ENCODE peak calls at places on chromosomes 6 and 20, in five cellular contexts. T is H9, M is IMR-90, S is neuronal stem cell, J is H1. E is an unnamed sample.

GRCh38 chr20:57708694-57709673 is 831 bp downstream of the PMEPA1 start:
- DNase-seq in J (no peak), T (no peak), M (peak), S (no peak), E (peak)

GRCh38 chr6:19845271-19846046 is 8.3 kb downstream of the ID4 start:
- DNase-seq in M (peak), S (no peak), J (no peak), T (no peak), E (no peak)

GRCh38 chr20:61990484-61990883 is 75.2 kb downstream of the TAF4 start:
- DNase-seq in T (no peak), J (no peak), M (no peak), S (no peak), E (no peak)

GRCh38 chr6:156544046-156544445 is 233.1 kb upstream of the ARID1B start:
- DNase-seq in J (no peak), S (no peak), M (no peak), T (no peak), E (no peak)

GRCh38 chr6:498795-499231 is 107.3 kb downstream of the IRF4 start:
- DNase-seq in S (no peak), T (no peak), M (peak), J (no peak), E (peak)

GRCh38 chr6:108363756-108364356 is 69.0 kb downstream of the AFG1L start:
- DNase-seq in T (no peak), S (no peak), J (no peak), M (no peak), E (no peak)

GRCh38 chr20:3218307-3218988 is 9.2 kb downstream of the ITPA start:
- DNase-seq in T (peak), M (no peak), J (no peak), S (peak), E (peak)

GRCh38 chr20:40688129-40689099 is 622 bp downstream of the MAFB start:
- DNase-seq in T (peak), S (no peak), J (no peak), M (peak), E (peak)

GRCh38 chr6:16751251-16751946 is 9.9 kb downstream of the ATXN1 start:
- DNase-seq in J (no peak), M (peak), S (no peak), T (no peak), E (peak)

GRCh38 chr20:32053648-32054047 is 1.6 kb downstream of the HCK start:
- DNase-seq in S (no peak), J (no peak), T (no peak), M (no peak), E (no peak)

GRCh38 chr6:29976588-29977424 is 34.5 kb downstream of the HLA-A start:
- DNase-seq in J (no peak), M (peak), T (peak), S (peak), E (peak)

GRCh38 chr20:41145821-41146620 is 8.7 kb downstream of the PLCG1 start:
- DNase-seq in J (no peak), T (no peak), S (no peak), M (no peak), E (no peak)

GRCh38 chr6:12548526-12548925 is 168.0 kb upstream of the PHACTR1 start:
- DNase-seq in M (peak), S (no peak), J (no peak), T (no peak), E (peak)

DNA sequence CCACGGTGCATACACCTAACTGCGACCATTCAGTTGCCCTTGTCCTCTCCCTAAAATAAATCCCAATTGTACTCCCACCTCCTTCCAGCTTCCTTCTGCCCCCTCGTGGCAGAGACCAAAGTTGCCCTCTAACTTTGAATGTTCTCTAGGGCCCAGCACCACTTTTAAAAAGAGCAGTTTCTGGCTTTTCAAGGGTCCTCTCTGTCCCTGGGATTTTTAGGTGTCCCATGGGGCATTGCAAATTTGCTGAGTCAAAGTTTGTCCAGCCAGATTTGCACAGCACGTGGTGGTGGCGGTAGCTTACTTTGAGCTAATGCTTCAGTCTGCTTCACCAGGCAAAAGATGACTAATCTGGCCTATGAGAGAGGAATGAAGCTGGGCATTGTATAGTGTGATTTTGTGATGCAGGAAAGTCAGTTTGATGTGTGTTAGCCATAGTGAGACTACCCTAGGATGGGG is 100.2 kb downstream of the PERP start:
- DNase-seq in M (peak), T (peak), S (peak), J (peak), E (peak)
- H2BK15ac ChIP-seq in M (no peak), T (no peak), S (no peak), J (peak), E (no peak)

GRCh38 chr6:47307362-47308222 is 2.1 kb downstream of the TNFRSF21 start:
- DNase-seq in M (no peak), J (no peak), T (no peak), S (no peak), E (no peak)

GRCh38 chr6:47310131-47310480 is 401 bp upstream of the TNFRSF21 start:
- DNase-seq in M (no peak), T (no peak), J (no peak), S (no peak), E (no peak)

GRCh38 chr6:47308223-47308567 is 1.5 kb downstream of the TNFRSF21 start:
- DNase-seq in S (no peak), M (no peak), T (no peak), J (no peak), E (no peak)

GRCh38 chr6:47309326-47310130 is at the start of gene TNFRSF21:
- DNase-seq in T (peak), J (peak), S (peak), M (peak), E (peak)

DNA sequence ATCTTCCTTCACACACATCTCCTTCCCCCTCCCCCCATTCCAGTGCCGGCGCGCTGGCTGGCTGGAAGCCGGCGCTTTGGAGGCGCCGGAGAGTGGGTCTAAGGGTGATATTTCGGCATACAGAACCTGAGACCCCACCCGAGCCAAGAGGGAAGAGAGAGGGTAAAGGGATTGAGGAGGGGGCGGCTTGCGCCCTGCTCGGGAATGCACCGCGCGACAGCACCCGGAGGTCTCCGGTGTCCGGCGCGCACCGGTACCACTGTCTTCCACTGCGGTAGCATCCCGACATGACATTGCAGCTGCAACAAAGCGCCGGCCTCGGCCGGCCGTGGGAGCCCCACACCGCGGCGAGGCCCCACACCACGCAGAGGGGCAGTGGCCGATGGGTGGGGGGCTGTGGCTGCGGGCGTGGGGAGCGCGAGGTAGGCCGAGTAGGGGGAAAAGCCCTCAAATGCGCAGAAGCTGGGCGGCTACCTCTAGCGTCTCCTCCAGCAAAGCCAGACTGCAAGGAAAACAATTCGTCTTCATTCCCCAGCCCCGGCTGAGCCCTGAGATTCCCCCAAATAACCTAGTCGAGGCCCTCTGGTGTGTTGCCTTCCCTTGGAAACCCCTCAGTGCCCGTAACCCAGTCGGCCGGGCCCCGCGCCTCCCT is 905 bp downstream of the TNFRSF21 start:
- DNase-seq in M (peak), T (peak), J (no peak), S (peak), E (peak)
- H3K4ac ChIP-seq in M (peak), T (peak), J (no peak), S (no peak), E (peak)

DNA sequence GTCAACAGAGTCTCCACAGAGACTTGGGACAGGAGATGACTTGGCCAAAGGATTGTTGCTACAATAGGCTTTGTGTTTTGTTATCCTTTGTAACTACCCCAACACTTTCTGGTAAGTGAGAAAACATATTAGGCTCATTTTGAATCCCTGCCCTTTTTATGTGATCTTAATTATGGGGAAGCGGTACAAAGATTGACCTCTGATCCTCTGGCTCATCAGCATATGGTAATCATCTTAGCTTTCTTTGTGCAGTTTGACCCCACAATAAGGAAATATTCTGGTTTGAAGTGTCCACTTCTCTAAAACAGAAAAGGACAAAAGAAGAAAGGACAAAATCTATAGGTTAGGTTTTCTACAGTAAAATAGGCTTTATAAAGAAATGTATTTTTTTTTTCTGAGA is 24.0 kb upstream of the GTF3C6 start:
- DNase-seq in S (no peak), J (no peak), T (no peak), M (no peak), E (no peak)
- H2AFZ ChIP-seq in S (no peak), J (no peak), T (no peak), M (no peak), E (no peak)

DNA sequence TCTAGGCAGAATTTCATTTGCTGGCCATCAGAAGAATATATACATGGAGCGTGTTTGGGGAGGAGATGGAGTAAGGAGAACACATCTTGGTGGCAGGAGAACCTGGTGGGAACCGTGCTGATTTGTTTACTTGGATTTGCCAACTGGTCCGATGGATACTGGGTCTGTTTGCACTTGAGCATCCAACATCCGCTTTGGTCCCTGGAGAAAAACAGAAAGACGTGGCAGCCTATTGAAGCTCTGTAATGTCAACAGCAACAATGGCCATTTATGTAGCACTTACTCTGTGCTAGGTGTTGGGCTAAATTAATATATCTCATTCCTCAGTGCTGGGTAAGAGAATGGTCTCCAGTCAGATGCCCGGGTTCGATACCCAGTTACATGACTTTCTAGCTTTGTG is 125.6 kb downstream of the BCAS1 start:
- DNase-seq in S (no peak), T (no peak), J (no peak), M (no peak), E (no peak)
- H2BK15ac ChIP-seq in S (no peak), T (no peak), J (no peak), M (no peak), E (no peak)

DNA sequence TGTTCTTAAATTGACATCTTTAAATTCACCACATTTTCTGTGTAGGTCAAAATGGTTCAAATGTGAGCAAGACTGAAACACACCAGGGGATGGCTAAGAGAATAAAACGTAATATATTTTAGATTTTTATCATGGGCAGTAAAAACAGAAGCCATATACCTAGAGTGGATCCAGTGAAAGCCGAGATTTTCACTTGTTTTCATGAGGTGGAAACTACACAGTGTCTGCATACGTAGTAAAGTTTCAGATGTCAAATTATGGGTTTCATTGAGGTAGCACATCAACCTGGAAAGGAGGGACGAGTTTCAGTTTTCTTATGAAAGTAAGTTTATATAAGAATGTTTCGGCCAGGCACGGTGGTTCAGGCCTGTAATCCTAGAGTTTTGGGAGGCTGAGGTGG is 25.9 kb downstream of the METTL24 start:
- DNase-seq in J (no peak), T (no peak), S (no peak), M (no peak), E (no peak)
- H3K4ac ChIP-seq in J (no peak), T (no peak), S (no peak), M (no peak), E (no peak)